ENCODE peak calls at places on chromosomes 13 and 19, in seven cellular contexts. E, N, K, W, I, X and V are unnamed samples.

GRCh38 chr13:62598708-62599107 is 1183.1 kb upstream of the PCDH20 start:
- DNase-seq in I (no peak), K (no peak), N (no peak), X (no peak), W (peak), E (no peak), V (no peak)

GRCh38 chr13:112760440-112760839 is 70.6 kb downstream of the ATP11A start:
- DNase-seq in I (no peak), K (no peak), N (no peak), E (no peak), W (no peak), X (peak), V (peak)

GRCh38 chr13:48505597-48506091 is 27.2 kb downstream of the RCBTB2 start:
- DNase-seq in E (peak), I (no peak), X (no peak), K (peak), N (no peak), W (no peak), V (peak)

GRCh38 chr13:70253834-70254233 is 145.6 kb upstream of the KLHL1 start:
- DNase-seq in I (no peak), E (peak), X (peak), K (no peak), W (no peak), N (no peak), V (peak)

GRCh38 chr13:109402976-109403375 is 383.4 kb downstream of the IRS2 start:
- DNase-seq in E (no peak), X (no peak), N (no peak), W (no peak), I (no peak), K (no peak), V (no peak)

GRCh38 chr19:18733196-18733647 is 49.7 kb downstream of the CRTC1 start:
- DNase-seq in K (peak), W (no peak), E (no peak), I (no peak), N (peak), X (peak), V (no peak)

GRCh38 chr13:112984501-112984900 is 15.5 kb downstream of the MCF2L start:
- DNase-seq in N (no peak), W (no peak), X (no peak), I (no peak), E (no peak), K (no peak), V (no peak)

GRCh38 chr19:43132696-43133095 is 50.2 kb upstream of the PSG2 start:
- DNase-seq in E (peak), K (no peak), I (no peak), X (no peak), W (no peak), N (no peak), V (no peak)

GRCh38 chr19:13057147-13057572 is 45.5 kb downstream of the LYL1 start:
- DNase-seq in K (no peak), W (no peak), X (no peak), I (no peak), E (no peak), N (no peak), V (no peak)

GRCh38 chr13:112722433-112723250 is 32.8 kb downstream of the ATP11A start:
- DNase-seq in I (no peak), K (peak), W (peak), E (peak), X (peak), N (peak), V (no peak)

GRCh38 chr19:48283908-48284307 is 14.0 kb downstream of the ZNF114 start:
- DNase-seq in W (no peak), X (peak), N (no peak), K (no peak), E (no peak), I (no peak), V (no peak)

GRCh38 chr13:26300140-26300539 is 46.2 kb downstream of the CDK8 start:
- DNase-seq in E (peak), W (no peak), N (no peak), I (no peak), X (peak), K (no peak), V (no peak)

GRCh38 chr19:15038304-15038703 is 11.0 kb upstream of the CASP14 start:
- DNase-seq in W (no peak), K (no peak), I (no peak), N (no peak), X (no peak), E (peak), V (peak)

GRCh38 chr19:41529484-41530183 is 46.3 kb upstream of the CEACAM21 start:
- DNase-seq in I (no peak), N (no peak), W (no peak), E (no peak), K (no peak), X (no peak), V (no peak)
- H3K27ac ChIP-seq in I (no peak), N (no peak), W (no peak), E (no peak), K (no peak), X (no peak), V (no peak)

GRCh38 chr19:1551068-1552040 is 16.8 kb downstream of the MEX3D start:
- DNase-seq in X (no peak), K (no peak), W (no peak), E (no peak), N (no peak), I (no peak), V (no peak)
- H3K27ac ChIP-seq in X (no peak), K (no peak), W (no peak), E (no peak), N (no peak), I (no peak), V (no peak)

GRCh38 chr13:40152145-40152544 is 496.7 kb downstream of the COG6 start:
- DNase-seq in W (no peak), N (peak), K (no peak), X (peak), E (peak), I (no peak), V (peak)

GRCh38 chr13:40148103-40148502 is 492.6 kb downstream of the COG6 start:
- DNase-seq in W (no peak), I (no peak), K (no peak), N (no peak), E (no peak), X (no peak), V (no peak)

GRCh38 chr13:40148742-40149141 is 493.3 kb downstream of the COG6 start:
- DNase-seq in X (no peak), K (no peak), N (no peak), W (no peak), I (no peak), E (no peak), V (no peak)

GRCh38 chr13:40146586-40147240 is 491.3 kb downstream of the COG6 start:
- DNase-seq in I (no peak), X (no peak), N (no peak), E (peak), W (no peak), K (no peak), V (no peak)

DNA sequence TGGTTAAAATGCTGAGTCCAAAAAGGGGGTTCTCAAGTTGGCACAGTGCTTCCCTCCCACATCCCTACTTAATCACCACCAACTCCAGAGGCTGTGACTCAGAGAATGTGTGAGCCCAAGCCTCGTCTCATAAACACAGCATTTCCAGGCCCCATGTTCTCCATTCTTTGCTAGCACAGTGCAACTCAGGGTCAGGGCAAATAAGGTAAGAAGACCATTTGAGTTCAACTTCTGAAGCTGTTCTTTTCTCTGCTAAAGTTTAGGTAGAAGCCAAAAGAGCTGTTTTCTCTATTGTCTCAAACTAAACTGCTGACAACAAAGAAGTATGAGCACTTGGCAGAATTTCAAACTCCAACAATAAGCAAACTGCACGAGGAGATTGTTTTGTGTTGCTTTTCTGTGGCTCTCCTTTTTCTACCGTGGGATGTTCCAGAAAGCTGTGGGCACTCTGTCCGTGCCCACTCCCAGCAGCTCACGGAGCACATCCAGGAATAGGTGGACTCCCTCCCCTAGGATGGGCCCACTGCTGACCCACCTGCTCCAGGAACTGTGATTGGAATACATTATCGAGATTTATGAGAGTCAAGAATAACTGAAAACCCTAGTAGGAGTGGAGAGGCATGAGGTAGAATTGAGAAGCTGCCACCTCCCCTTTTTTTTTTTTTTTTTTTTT is 494.3 kb downstream of the COG6 start:
- DNase-seq in W (no peak), N (peak), K (no peak), X (peak), E (peak), I (no peak), V (peak)
- H3K27ac ChIP-seq in W (no peak), N (no peak), K (peak), X (no peak), E (no peak), I (no peak), V (peak)

DNA sequence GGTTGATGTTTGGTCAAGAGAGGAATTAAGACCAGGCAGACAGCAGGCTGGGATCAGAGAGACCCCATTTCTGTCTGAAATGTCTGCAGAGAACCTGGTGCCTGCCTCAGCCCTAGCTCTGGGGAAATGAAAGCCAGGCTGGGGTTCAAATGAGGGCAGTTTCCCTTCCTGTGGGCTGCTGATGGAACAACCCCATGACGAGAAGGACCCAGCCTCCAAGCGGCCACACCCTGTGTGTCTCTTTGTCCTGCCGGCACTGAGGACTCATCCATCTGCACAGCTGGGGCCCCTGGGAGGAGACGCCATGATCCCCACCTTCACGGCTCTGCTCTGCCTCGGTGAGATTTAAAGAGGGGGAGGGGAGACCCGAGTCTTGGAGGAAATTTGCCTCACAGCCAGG is at the start of gene LILRB4:
- DNase-seq in W (no peak), N (no peak), X (no peak), I (no peak), K (peak), E (no peak), V (no peak)
- H3K27ac ChIP-seq in W (no peak), N (no peak), X (no peak), I (no peak), K (no peak), E (no peak), V (no peak)

DNA sequence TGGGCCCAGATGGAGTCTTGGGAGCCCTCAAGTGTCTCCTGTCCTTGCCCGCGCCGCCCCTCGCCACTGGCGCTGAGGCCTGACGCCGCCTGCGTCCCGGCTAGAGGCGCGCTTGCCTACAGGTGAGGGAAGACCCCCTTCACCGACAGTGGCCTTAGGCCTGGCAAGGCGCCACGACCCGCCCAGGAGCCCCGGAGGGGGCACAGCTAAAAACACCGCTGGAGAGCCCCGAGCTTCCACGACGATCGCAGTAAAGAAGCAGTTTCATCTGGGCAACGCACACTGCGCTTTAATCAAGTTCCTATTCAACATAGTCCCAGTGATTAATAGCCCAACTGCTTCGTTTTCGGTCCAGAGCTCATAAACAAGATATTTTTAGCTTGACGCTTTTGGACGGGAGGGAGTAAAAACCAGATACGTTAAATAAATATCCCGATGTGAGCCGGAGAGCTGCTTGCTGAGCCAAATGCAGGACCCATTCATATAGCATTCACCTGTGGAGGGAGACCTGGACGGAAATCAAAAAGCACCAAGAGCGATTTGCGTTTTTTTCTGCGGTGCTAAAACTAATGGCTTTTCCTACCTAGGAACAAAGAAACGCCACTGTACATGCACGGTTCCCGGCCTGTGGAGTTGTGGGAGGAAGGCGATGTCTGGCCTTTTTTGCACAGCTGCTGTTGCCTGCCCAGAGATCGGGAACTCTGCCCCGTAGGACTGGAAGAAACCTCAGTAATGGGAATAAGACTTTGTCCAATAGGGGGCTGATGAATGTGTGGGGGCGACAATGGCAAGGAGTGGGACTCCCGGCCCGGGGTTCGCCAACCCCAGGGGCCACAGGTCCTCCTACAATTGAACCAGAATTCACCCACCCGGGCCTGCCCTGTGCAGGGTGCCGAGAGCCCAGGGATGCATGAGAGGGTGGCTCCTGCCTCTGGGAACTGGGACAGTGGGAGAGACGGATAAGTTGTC is 1.7 kb upstream of the CEBPA start:
- DNase-seq in K (no peak), I (no peak), E (no peak), N (peak), X (no peak), W (no peak), V (no peak)
- H3K27ac ChIP-seq in K (no peak), I (no peak), E (no peak), N (peak), X (no peak), W (no peak), V (no peak)

GRCh38 chr19:16516381-16516780 is 20.2 kb downstream of the C19orf44 start:
- DNase-seq in N (no peak), W (no peak), K (no peak), E (no peak), I (no peak), X (no peak), V (no peak)
- H3K27ac ChIP-seq in N (no peak), W (no peak), K (no peak), E (no peak), I (no peak), X (no peak), V (no peak)

DNA sequence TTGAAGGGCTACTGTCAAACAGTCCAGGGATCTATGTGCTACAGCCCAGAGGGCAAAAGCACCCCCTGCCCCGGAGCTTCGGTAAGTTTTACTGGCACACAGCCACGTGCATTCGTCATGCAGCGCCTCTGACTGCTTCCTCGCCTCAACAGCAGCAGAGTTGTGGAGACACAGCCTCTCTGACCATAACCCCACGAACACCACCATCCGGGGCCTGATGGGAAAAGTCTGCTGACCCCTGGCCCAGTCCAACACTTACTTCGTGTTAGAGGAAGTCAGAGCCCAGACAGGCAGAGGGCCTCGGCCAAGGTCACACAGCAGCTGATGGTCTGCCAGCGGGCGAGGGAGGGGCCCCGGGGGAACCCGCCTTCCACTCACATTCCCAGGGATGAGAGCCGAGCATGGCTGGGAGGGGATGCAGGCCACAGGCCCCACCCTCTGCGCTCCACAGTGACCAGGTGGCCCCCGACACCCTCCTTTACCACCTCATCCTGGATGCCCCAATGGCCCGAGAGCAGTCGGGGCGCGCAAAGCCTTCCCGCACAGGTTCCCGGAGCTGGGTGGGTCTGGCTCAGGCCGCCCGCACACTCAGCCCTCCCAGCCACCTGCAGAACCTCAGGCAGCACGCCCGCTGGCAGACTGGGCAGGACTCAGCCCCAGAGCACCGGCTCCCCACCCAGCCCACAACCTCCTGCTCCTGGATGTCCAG is 5.0 kb downstream of the CBARP start:
- DNase-seq in X (peak), I (no peak), K (peak), N (peak), W (no peak), E (no peak), V (no peak)
- H3K27ac ChIP-seq in X (peak), I (no peak), K (no peak), N (peak), W (peak), E (no peak), V (peak)

GRCh38 chr19:4018775-4019504 is 11.4 kb downstream of the PIAS4 start:
- DNase-seq in I (no peak), X (no peak), K (no peak), N (no peak), E (no peak), W (no peak), V (no peak)
- H3K27ac ChIP-seq in I (no peak), X (no peak), K (no peak), N (no peak), E (no peak), W (no peak), V (no peak)

GRCh38 chr19:30082611-30083010 is 140.6 kb downstream of the URI1 start:
- DNase-seq in W (no peak), N (no peak), I (no peak), E (no peak), K (no peak), X (no peak), V (no peak)

GRCh38 chr19:30083701-30084156 is 141.7 kb downstream of the URI1 start:
- DNase-seq in I (no peak), N (no peak), W (no peak), E (no peak), X (no peak), K (no peak), V (no peak)

GRCh38 chr19:30084390-30084819 is 142.4 kb downstream of the URI1 start:
- DNase-seq in K (peak), E (no peak), X (no peak), I (no peak), W (no peak), N (no peak), V (no peak)

GRCh38 chr19:30082168-30082567 is 140.1 kb downstream of the URI1 start:
- DNase-seq in E (no peak), I (no peak), W (no peak), K (no peak), N (no peak), X (no peak), V (no peak)

DNA sequence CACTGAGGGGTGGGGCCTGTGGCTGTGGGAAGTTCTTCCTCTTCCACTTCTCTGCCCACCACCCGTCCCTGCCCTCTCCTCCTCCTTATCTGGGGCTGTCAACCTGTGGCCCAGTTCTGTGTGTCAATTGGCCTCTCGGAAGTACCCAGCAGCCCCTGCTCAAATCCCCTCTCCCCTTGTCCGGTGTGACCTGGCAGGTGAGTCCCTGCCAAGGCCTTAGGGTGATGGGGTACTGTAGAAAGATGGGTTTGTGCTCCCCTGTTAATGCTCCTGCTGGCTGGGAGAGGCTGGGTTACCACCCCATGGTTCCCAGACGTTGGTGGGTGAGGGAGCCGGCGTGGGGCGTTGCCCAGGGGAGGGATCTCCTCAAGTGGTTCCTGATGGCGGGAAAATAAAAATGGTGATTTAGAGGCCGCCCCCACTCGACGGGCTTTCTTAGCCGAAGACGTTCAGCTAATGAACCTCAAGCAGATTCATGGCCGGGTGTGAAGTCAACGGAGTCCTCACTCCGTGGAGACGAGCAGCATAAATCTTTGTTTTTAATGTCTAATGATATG is 141.2 kb downstream of the URI1 start:
- DNase-seq in I (no peak), E (no peak), X (no peak), N (no peak), K (no peak), W (no peak), V (no peak)
- H3K27ac ChIP-seq in I (no peak), E (no peak), X (no peak), N (no peak), K (peak), W (no peak), V (no peak)